ENCODE peak calls at places on chromosomes 2 and 18, in four cellular contexts. M is HT1080; Z is activated CD4-positive, alpha-beta T cell treated with anti-CD3 and anti-CD28 coated beads for 48 hours; B is HEK293T. P is an unnamed sample.

GRCh38 chr18:74826560-74826959 is 228.9 kb downstream of the ZNF407 start:
- DNase-seq in B (no peak), M (no peak), Z (no peak), P (no peak)

GRCh38 chr18:8084160-8084559 is 517.0 kb downstream of the PTPRM start:
- DNase-seq in Z (peak; percentile 6), B (peak; percentile 43), M (peak; percentile 54), P (no peak)

GRCh38 chr18:79772865-79773696 is 24.7 kb upstream of the KCNG2 start:
- DNase-seq in Z (no peak), B (no peak), M (no peak), P (no peak)

GRCh38 chr2:46241344-46241743 is 55.9 kb upstream of the EPAS1 start:
- DNase-seq in B (no peak), M (peak; percentile 81), Z (no peak), P (no peak)

GRCh38 chr2:127486247-127486912 is 39.9 kb downstream of the IWS1 start:
- DNase-seq in Z (no peak), B (no peak), M (no peak), P (no peak)

GRCh38 chr2:144834954-144835633 is 315.2 kb upstream of the ZEB2 start:
- DNase-seq in B (no peak), Z (no peak), M (no peak), P (no peak)

GRCh38 chr2:24047703-24048033 is 477 bp upstream of the WDCP start:
- DNase-seq in B (no peak), M (no peak), Z (no peak), P (no peak)

GRCh38 chr18:51617167-51617566 is 419.7 kb upstream of the MEX3C start:
- DNase-seq in Z (no peak), B (no peak), M (peak; percentile 97), P (no peak)

GRCh38 chr2:226211439-226211838 is 588.2 kb downstream of the IRS1 start:
- DNase-seq in B (no peak), Z (no peak), M (peak; percentile 64), P (no peak)

GRCh38 chr2:45382744-45383143 is 228.3 kb downstream of the SRBD1 start:
- DNase-seq in Z (no peak), M (peak; percentile 59), B (no peak), P (no peak)

GRCh38 chr2:201538025-201538424 is 86.5 kb downstream of the STRADB start:
- DNase-seq in M (no peak), Z (no peak), B (no peak), P (no peak)

GRCh38 chr18:69636529-69637301 is 236.0 kb downstream of the DOK6 start:
- DNase-seq in B (no peak), Z (peak; percentile 25), M (no peak), P (no peak)

GRCh38 chr2:105640241-105640640 is 104.5 kb upstream of the NCK2 start:
- DNase-seq in B (no peak), Z (no peak), M (no peak), P (no peak)

GRCh38 chr18:11004294-11004693 is 145.1 kb downstream of the PIEZO2 start:
- DNase-seq in B (no peak), Z (no peak), M (peak; percentile 10), P (no peak)

GRCh38 chr2:79906149-79906548 is 393.3 kb downstream of the CTNNA2 start:
- DNase-seq in B (no peak), Z (no peak), M (no peak), P (no peak)

GRCh38 chr2:100417745-100418090 is 250 bp upstream of the CHST10 start:
- DNase-seq in B (no peak), Z (no peak), M (no peak), P (no peak)

GRCh38 chr2:30037016-30037415 is 109.8 kb upstream of the YPEL5 start:
- DNase-seq in Z (no peak), B (no peak), M (peak; percentile 64), P (no peak)

GRCh38 chr18:56112013-56112749 is 524.2 kb upstream of the TCF4 start:
- DNase-seq in B (no peak), M (peak; percentile 44), Z (peak; percentile 8), P (no peak)

GRCh38 chr18:37246779-37247340 is 318.7 kb downstream of the CELF4 start:
- DNase-seq in M (no peak), B (no peak), Z (no peak), P (no peak)

GRCh38 chr2:74070991-74071390 is 76.7 kb downstream of the BOLA3 start:
- DNase-seq in Z (no peak), M (no peak), B (no peak), P (no peak)

GRCh38 chr2:85785027-85785822 is 31.4 kb downstream of the ATOH8 start:
- DNase-seq in M (peak; percentile 46), B (no peak), Z (peak; percentile 14), P (no peak)